ENCODE peak calls at places on chromosomes 3 and 15, in seven cellular contexts. One of them, this sample, is unnamed.
A peak's percentile ranks its signal among the peaks of the same experiment; 100 is the strongest.

GRCh38 chr15:60091150-60091549 is 87.0 kb downstream of the FOXB1 start:
- DNase-seq in mammary epithelial cell: peak; percentile 97
- DNase-seq in esophagus muscularis mucosa: no peak
- DNase-seq in lower lobe of right lung: peak; percentile 64
- DNase-seq in PC-3: peak; percentile 95
- DNase-seq in K562: no peak
- DNase-seq in breast epithelium: peak; percentile 73
- DNase-seq in this sample: peak; percentile 97

GRCh38 chr15:73599934-73600333 is 33.3 kb downstream of the NPTN start:
- DNase-seq in breast epithelium: no peak
- DNase-seq in lower lobe of right lung: no peak
- DNase-seq in K562: no peak
- DNase-seq in PC-3: peak; percentile 69
- DNase-seq in esophagus muscularis mucosa: peak; percentile 10
- DNase-seq in mammary epithelial cell: peak; percentile 74
- DNase-seq in this sample: peak; percentile 42

GRCh38 chr15:40367038-40367672 is 9.1 kb downstream of the DISP2 start:
- DNase-seq in PC-3: no peak
- DNase-seq in mammary epithelial cell: no peak
- DNase-seq in breast epithelium: peak; percentile 66
- DNase-seq in K562: no peak
- DNase-seq in lower lobe of right lung: no peak
- DNase-seq in esophagus muscularis mucosa: no peak
- DNase-seq in this sample: no peak

GRCh38 chr3:198028718-198029117 is 68.7 kb downstream of the LMLN start:
- DNase-seq in lower lobe of right lung: no peak
- DNase-seq in esophagus muscularis mucosa: no peak
- DNase-seq in mammary epithelial cell: peak; percentile 0
- DNase-seq in K562: no peak
- DNase-seq in breast epithelium: no peak
- DNase-seq in PC-3: peak; percentile 8
- DNase-seq in this sample: peak; percentile 15

GRCh38 chr15:96126859-96127258 is 203.6 kb upstream of the NR2F2 start:
- DNase-seq in esophagus muscularis mucosa: peak; percentile 80
- DNase-seq in lower lobe of right lung: no peak
- DNase-seq in PC-3: no peak
- DNase-seq in breast epithelium: no peak
- DNase-seq in mammary epithelial cell: no peak
- DNase-seq in K562: no peak
- DNase-seq in this sample: no peak

GRCh38 chr15:98943609-98944111 is 63.9 kb downstream of the PGPEP1L start:
- DNase-seq in PC-3: no peak
- DNase-seq in K562: no peak
- DNase-seq in esophagus muscularis mucosa: no peak
- DNase-seq in lower lobe of right lung: no peak
- DNase-seq in mammary epithelial cell: no peak
- DNase-seq in breast epithelium: no peak
- DNase-seq in this sample: no peak

GRCh38 chr15:40245666-40246065 is 6.8 kb downstream of the PAK6 start:
- DNase-seq in mammary epithelial cell: no peak
- DNase-seq in PC-3: no peak
- DNase-seq in lower lobe of right lung: no peak
- DNase-seq in breast epithelium: no peak
- DNase-seq in K562: no peak
- DNase-seq in esophagus muscularis mucosa: no peak
- DNase-seq in this sample: no peak

GRCh38 chr3:146165370-146165769 is 4.4 kb upstream of the PLOD2 start:
- DNase-seq in esophagus muscularis mucosa: no peak
- DNase-seq in lower lobe of right lung: no peak
- DNase-seq in mammary epithelial cell: no peak
- DNase-seq in PC-3: peak; percentile 94
- DNase-seq in K562: no peak
- DNase-seq in breast epithelium: no peak
- DNase-seq in this sample: peak; percentile 53

GRCh38 chr3:76039431-76039830 is 254.1 kb upstream of the ZNF717 start:
- DNase-seq in breast epithelium: no peak
- DNase-seq in PC-3: peak; percentile 61
- DNase-seq in K562: no peak
- DNase-seq in lower lobe of right lung: no peak
- DNase-seq in mammary epithelial cell: peak; percentile 69
- DNase-seq in esophagus muscularis mucosa: no peak
- DNase-seq in this sample: peak; percentile 76

GRCh38 chr3:147392083-147392916 is 14.0 kb downstream of the ZIC4 start:
- DNase-seq in mammary epithelial cell: no peak
- DNase-seq in breast epithelium: no peak
- DNase-seq in PC-3: no peak
- DNase-seq in K562: no peak
- DNase-seq in lower lobe of right lung: no peak
- DNase-seq in esophagus muscularis mucosa: no peak
- DNase-seq in this sample: no peak

GRCh38 chr3:80890571-80890970 is 870.9 kb downstream of the GBE1 start:
- DNase-seq in mammary epithelial cell: no peak
- DNase-seq in K562: no peak
- DNase-seq in PC-3: no peak
- DNase-seq in esophagus muscularis mucosa: no peak
- DNase-seq in breast epithelium: no peak
- DNase-seq in lower lobe of right lung: no peak
- DNase-seq in this sample: no peak

GRCh38 chr3:158659454-158660237 is 12.8 kb downstream of the LXN start:
- DNase-seq in breast epithelium: no peak
- DNase-seq in lower lobe of right lung: no peak
- DNase-seq in K562: peak; percentile 58
- DNase-seq in PC-3: peak; percentile 70
- DNase-seq in esophagus muscularis mucosa: no peak
- DNase-seq in mammary epithelial cell: peak; percentile 51
- DNase-seq in this sample: peak; percentile 25

GRCh38 chr3:61966200-61966599 is 404.8 kb downstream of the PTPRG start:
- DNase-seq in mammary epithelial cell: peak; percentile 83
- DNase-seq in breast epithelium: no peak
- DNase-seq in lower lobe of right lung: no peak
- DNase-seq in PC-3: no peak
- DNase-seq in esophagus muscularis mucosa: no peak
- DNase-seq in K562: no peak
- DNase-seq in this sample: peak; percentile 95

GRCh38 chr3:189331002-189331418 is 159.2 kb downstream of the TPRG1 start:
- DNase-seq in PC-3: no peak
- DNase-seq in breast epithelium: no peak
- DNase-seq in mammary epithelial cell: no peak
- DNase-seq in esophagus muscularis mucosa: no peak
- DNase-seq in K562: no peak
- DNase-seq in lower lobe of right lung: no peak
- DNase-seq in this sample: no peak

GRCh38 chr3:107956991-107957467 is 133.8 kb downstream of the CD47 start:
- DNase-seq in mammary epithelial cell: no peak
- DNase-seq in breast epithelium: peak; percentile 77
- DNase-seq in K562: no peak
- DNase-seq in esophagus muscularis mucosa: peak; percentile 94
- DNase-seq in PC-3: no peak
- DNase-seq in lower lobe of right lung: peak; percentile 55
- DNase-seq in this sample: no peak

GRCh38 chr3:191641789-191642188 is 180.8 kb downstream of the PYDC2 start:
- DNase-seq in mammary epithelial cell: no peak
- DNase-seq in PC-3: no peak
- DNase-seq in lower lobe of right lung: no peak
- DNase-seq in esophagus muscularis mucosa: no peak
- DNase-seq in K562: no peak
- DNase-seq in breast epithelium: no peak
- DNase-seq in this sample: no peak

GRCh38 chr3:100759162-100759561 is 49.9 kb downstream of the TFG start:
- DNase-seq in esophagus muscularis mucosa: no peak
- DNase-seq in K562: no peak
- DNase-seq in breast epithelium: no peak
- DNase-seq in PC-3: no peak
- DNase-seq in mammary epithelial cell: no peak
- DNase-seq in lower lobe of right lung: no peak
- DNase-seq in this sample: no peak

GRCh38 chr15:25345943-25346342 is 92.9 kb downstream of the UBE3A start:
- DNase-seq in mammary epithelial cell: peak; percentile 42
- DNase-seq in PC-3: no peak
- DNase-seq in lower lobe of right lung: no peak
- DNase-seq in breast epithelium: peak; percentile 45
- DNase-seq in K562: no peak
- DNase-seq in esophagus muscularis mucosa: no peak
- DNase-seq in this sample: peak; percentile 34

GRCh38 chr3:126064627-126065258 is 19.2 kb downstream of the SLC41A3 start:
- DNase-seq in K562: no peak
- DNase-seq in mammary epithelial cell: no peak
- DNase-seq in lower lobe of right lung: peak; percentile 62
- DNase-seq in breast epithelium: no peak
- DNase-seq in PC-3: no peak
- DNase-seq in esophagus muscularis mucosa: peak; percentile 83
- DNase-seq in this sample: no peak

GRCh38 chr15:46441294-46442062 is 806.6 kb downstream of the SQOR start:
- DNase-seq in mammary epithelial cell: no peak
- DNase-seq in lower lobe of right lung: no peak
- DNase-seq in PC-3: peak; percentile 27
- DNase-seq in breast epithelium: no peak
- DNase-seq in K562: no peak
- DNase-seq in esophagus muscularis mucosa: no peak
- DNase-seq in this sample: peak; percentile 59

DNA sequence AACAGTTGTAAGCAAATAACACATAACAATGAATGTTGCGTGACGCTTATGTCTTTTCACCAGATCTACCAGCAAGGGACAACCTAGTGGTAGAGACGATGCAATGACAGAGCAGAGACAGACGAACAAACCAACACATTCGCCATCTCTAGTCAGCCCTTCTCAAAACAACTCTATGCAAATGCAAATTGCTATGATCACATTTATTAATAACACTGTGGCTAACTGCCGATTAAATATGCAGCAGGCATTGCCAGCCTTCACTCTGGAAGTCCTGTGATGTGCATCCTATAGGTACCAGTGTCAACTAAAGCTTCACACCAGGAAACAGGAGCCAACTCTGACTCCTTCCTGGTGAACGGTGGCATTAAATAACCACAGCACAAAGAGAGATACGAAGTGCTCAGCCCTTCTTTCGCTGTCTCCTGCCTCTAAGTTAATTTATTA is 94.2 kb downstream of the FOXP1 start:
- DNase-seq in mammary epithelial cell: no peak
- DNase-seq in lower lobe of right lung: no peak
- DNase-seq in K562: no peak
- DNase-seq in PC-3: no peak
- DNase-seq in breast epithelium: no peak
- DNase-seq in esophagus muscularis mucosa: no peak
- DNase-seq in this sample: no peak
- TF ChIP-seq CTCF in mammary epithelial cell: no peak
- TF ChIP-seq CTCF in lower lobe of right lung: no peak
- TF ChIP-seq CTCF in K562: no peak
- TF ChIP-seq CTCF in PC-3: no peak
- TF ChIP-seq CTCF in breast epithelium: no peak
- TF ChIP-seq CTCF in esophagus muscularis mucosa: no peak
- TF ChIP-seq CTCF in this sample: no peak

GRCh38 chr3:119571230-119571629 is 8.1 kb upstream of the ADPRH start:
- DNase-seq in K562: no peak
- DNase-seq in esophagus muscularis mucosa: no peak
- DNase-seq in mammary epithelial cell: no peak
- DNase-seq in breast epithelium: no peak
- DNase-seq in lower lobe of right lung: no peak
- DNase-seq in PC-3: no peak
- DNase-seq in this sample: no peak
- H3K27ac ChIP-seq in K562: no peak overlapping the region
- H3K27ac ChIP-seq in esophagus muscularis mucosa: peak overlapping the region; percentile 51
- H3K27ac ChIP-seq in mammary epithelial cell: no peak overlapping the region
- H3K27ac ChIP-seq in breast epithelium: no peak overlapping the region
- H3K27ac ChIP-seq in lower lobe of right lung: peak overlapping the region; percentile 44
- H3K27ac ChIP-seq in PC-3: no peak overlapping the region
- H3K27ac ChIP-seq in this sample: no peak overlapping the region

GRCh38 chr15:76334438-76335004 is 2.1 kb upstream of the ISL2 start:
- DNase-seq in lower lobe of right lung: no peak
- DNase-seq in mammary epithelial cell: no peak
- DNase-seq in K562: no peak
- DNase-seq in breast epithelium: no peak
- DNase-seq in PC-3: no peak
- DNase-seq in esophagus muscularis mucosa: no peak
- DNase-seq in this sample: no peak

GRCh38 chr15:76337047-76337738 is 620 bp downstream of the ISL2 start:
- DNase-seq in K562: peak; percentile 41
- DNase-seq in mammary epithelial cell: peak; percentile 28
- DNase-seq in lower lobe of right lung: no peak
- DNase-seq in esophagus muscularis mucosa: no peak
- DNase-seq in breast epithelium: no peak
- DNase-seq in PC-3: peak; percentile 53
- DNase-seq in this sample: no peak

GRCh38 chr15:76336254-76337046 is at the start of gene ISL2:
- DNase-seq in lower lobe of right lung: peak; percentile 84
- DNase-seq in mammary epithelial cell: peak; percentile 90
- DNase-seq in breast epithelium: no peak
- DNase-seq in esophagus muscularis mucosa: peak; percentile 97
- DNase-seq in PC-3: peak; percentile 92
- DNase-seq in K562: peak; percentile 97
- DNase-seq in this sample: no peak

GRCh38 chr15:76335129-76335850 is 1.3 kb upstream of the ISL2 start:
- DNase-seq in PC-3: no peak
- DNase-seq in K562: no peak
- DNase-seq in lower lobe of right lung: no peak
- DNase-seq in mammary epithelial cell: no peak
- DNase-seq in breast epithelium: no peak
- DNase-seq in esophagus muscularis mucosa: no peak
- DNase-seq in this sample: no peak

DNA sequence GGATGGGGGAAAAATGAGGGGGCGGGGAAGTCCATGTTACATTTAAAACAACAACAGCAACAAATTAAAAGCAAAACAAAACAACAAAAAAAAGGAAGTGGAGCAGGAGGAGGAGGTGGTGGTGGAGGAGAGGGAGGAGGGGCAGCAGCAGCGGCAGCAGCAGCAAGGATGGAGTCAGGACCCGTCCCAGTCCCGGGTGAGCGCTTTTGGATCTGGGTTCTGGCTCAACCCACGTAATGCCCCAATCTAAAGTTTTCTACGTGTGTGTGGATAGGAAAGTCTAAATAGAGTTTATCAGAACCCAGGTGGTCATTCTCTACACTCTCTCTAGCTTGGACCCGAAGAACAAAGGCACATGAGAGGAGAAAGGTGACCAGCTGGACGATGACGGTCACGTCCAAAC is 721 bp upstream of the ISL2 start:
- DNase-seq in esophagus muscularis mucosa: no peak
- DNase-seq in K562: no peak
- DNase-seq in mammary epithelial cell: no peak
- DNase-seq in lower lobe of right lung: no peak
- DNase-seq in PC-3: peak; percentile 4
- DNase-seq in breast epithelium: no peak
- DNase-seq in this sample: no peak
- H3K27me3 ChIP-seq in esophagus muscularis mucosa: peaks cover 4% of the 10 kb centered on the region
- H3K27me3 ChIP-seq in K562: no peaks in the 10 kb centered on the region
- H3K27me3 ChIP-seq in mammary epithelial cell: peaks cover 47% of the 10 kb centered on the region
- H3K27me3 ChIP-seq in lower lobe of right lung: peaks cover 81% of the 10 kb centered on the region
- H3K27me3 ChIP-seq in PC-3: no peaks in the 10 kb centered on the region
- H3K27me3 ChIP-seq in breast epithelium: peaks cover 78% of the 10 kb centered on the region
- H3K27me3 ChIP-seq in this sample: peaks cover 74% of the 10 kb centered on the region

DNA sequence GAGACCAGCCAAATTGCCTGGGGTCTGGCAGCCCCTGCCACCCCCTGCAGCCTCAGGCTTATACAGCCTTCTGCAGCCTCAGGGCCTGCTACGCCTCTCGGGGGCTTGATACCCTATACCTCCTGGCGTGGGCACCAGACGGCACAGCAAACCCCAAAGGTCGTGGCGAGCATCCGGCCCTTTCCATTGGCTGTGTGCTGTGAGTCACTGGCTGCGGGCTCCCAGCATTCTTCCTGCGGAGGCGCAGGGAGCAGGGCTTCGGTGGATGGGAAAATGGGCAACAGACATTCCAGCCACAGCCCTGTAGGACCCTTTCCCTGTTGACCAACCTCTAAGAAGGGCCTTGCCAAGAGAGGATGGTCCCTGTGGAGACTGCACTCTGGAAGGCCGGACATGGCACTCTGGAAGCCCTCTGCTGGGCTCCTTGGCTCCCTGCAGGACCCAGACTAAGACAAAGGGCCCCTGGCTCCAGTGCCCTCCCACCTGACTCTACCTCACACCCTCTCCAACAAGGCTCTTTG is 59.6 kb downstream of the ITGA11 start:
- DNase-seq in breast epithelium: no peak
- DNase-seq in K562: peak; percentile 32
- DNase-seq in mammary epithelial cell: peak; percentile 20
- DNase-seq in lower lobe of right lung: no peak
- DNase-seq in esophagus muscularis mucosa: no peak
- DNase-seq in PC-3: peak; percentile 43
- DNase-seq in this sample: no peak
- TF ChIP-seq CTCF in breast epithelium: no peak
- TF ChIP-seq CTCF in K562: peak; percentile 42
- TF ChIP-seq CTCF in mammary epithelial cell: peak; percentile 67
- TF ChIP-seq CTCF in lower lobe of right lung: peak; percentile 41
- TF ChIP-seq CTCF in esophagus muscularis mucosa: no peak
- TF ChIP-seq CTCF in PC-3: peak; percentile 56
- TF ChIP-seq CTCF in this sample: peak; percentile 48

This sample was measured in foreskin keratinocyte.